ENCODE peak calls at places on chromosomes 11 and 22, in four cellular contexts. One of them, this sample, is unnamed.

GRCh38 chr11:65181569-65182257 is at the start of gene CAPN1:
- DNase-seq in neuronal stem cell: peak
- DNase-seq in H1: no peak
- DNase-seq in mesenchymal stem cell: peak
- DNase-seq in this sample: peak

GRCh38 chr11:123193742-123194141 is 1.3 kb downstream of the CLMP start:
- DNase-seq in mesenchymal stem cell: peak
- DNase-seq in H1: no peak
- DNase-seq in neuronal stem cell: no peak
- DNase-seq in this sample: no peak

GRCh38 chr11:18697581-18697980 is 998 bp upstream of the TMEM86A start:
- DNase-seq in mesenchymal stem cell: no peak
- DNase-seq in H1: no peak
- DNase-seq in neuronal stem cell: no peak
- DNase-seq in this sample: no peak

GRCh38 chr11:34825670-34826383 is 90.4 kb downstream of the APIP start:
- DNase-seq in neuronal stem cell: no peak
- DNase-seq in H1: no peak
- DNase-seq in mesenchymal stem cell: no peak
- DNase-seq in this sample: no peak

GRCh38 chr11:65180877-65181568 is 705 bp upstream of the CAPN1 start:
- DNase-seq in mesenchymal stem cell: peak
- DNase-seq in neuronal stem cell: peak
- DNase-seq in H1: no peak
- DNase-seq in this sample: peak

GRCh38 chr11:35210886-35211546 is 72.0 kb downstream of the CD44 start:
- DNase-seq in neuronal stem cell: no peak
- DNase-seq in mesenchymal stem cell: no peak
- DNase-seq in H1: no peak
- DNase-seq in this sample: no peak

GRCh38 chr11:29119691-29120328 is 897.0 kb downstream of the KCNA4 start:
- DNase-seq in H1: no peak
- DNase-seq in mesenchymal stem cell: peak
- DNase-seq in neuronal stem cell: no peak
- DNase-seq in this sample: no peak

GRCh38 chr11:43358670-43359431 is at the start of gene TTC17:
- DNase-seq in H1: peak
- DNase-seq in mesenchymal stem cell: peak
- DNase-seq in neuronal stem cell: peak
- DNase-seq in this sample: peak

GRCh38 chr11:36540998-36541397 is 26.8 kb upstream of the RAG1 start:
- DNase-seq in H1: peak
- DNase-seq in neuronal stem cell: no peak
- DNase-seq in mesenchymal stem cell: peak
- DNase-seq in this sample: peak

GRCh38 chr11:19121646-19122045 is 4.7 kb downstream of the ZDHHC13 start:
- DNase-seq in mesenchymal stem cell: peak
- DNase-seq in H1: no peak
- DNase-seq in neuronal stem cell: no peak
- DNase-seq in this sample: no peak

GRCh38 chr11:40227730-40228129 is 1231.7 kb downstream of the LRRC4C start:
- DNase-seq in mesenchymal stem cell: no peak
- DNase-seq in neuronal stem cell: no peak
- DNase-seq in H1: no peak
- DNase-seq in this sample: no peak

GRCh38 chr11:117618956-117619355 is 178.1 kb downstream of the DSCAML1 start:
- DNase-seq in neuronal stem cell: no peak
- DNase-seq in mesenchymal stem cell: no peak
- DNase-seq in H1: no peak
- DNase-seq in this sample: no peak

GRCh38 chr11:111291764-111292163 is 6.6 kb upstream of the POU2AF3 start:
- DNase-seq in H1: no peak
- DNase-seq in mesenchymal stem cell: no peak
- DNase-seq in neuronal stem cell: no peak
- DNase-seq in this sample: no peak

GRCh38 chr11:12180257-12181205 is 70.1 kb downstream of the MICAL2 start:
- DNase-seq in neuronal stem cell: no peak
- DNase-seq in H1: no peak
- DNase-seq in mesenchymal stem cell: no peak
- DNase-seq in this sample: peak

GRCh38 chr11:64817476-64817875 is 7.1 kb upstream of the MEN1 start:
- DNase-seq in mesenchymal stem cell: no peak
- DNase-seq in neuronal stem cell: no peak
- DNase-seq in H1: no peak
- DNase-seq in this sample: no peak

GRCh38 chr11:26219506-26220117 is 112.3 kb upstream of the ANO3 start:
- DNase-seq in neuronal stem cell: no peak
- DNase-seq in mesenchymal stem cell: peak
- DNase-seq in H1: no peak
- DNase-seq in this sample: no peak
- H2BK120ac ChIP-seq in neuronal stem cell: no peak
- H2BK120ac ChIP-seq in mesenchymal stem cell: no peak
- H2BK120ac ChIP-seq in H1: no peak
- H2BK120ac ChIP-seq in this sample: no peak

GRCh38 chr11:1152316-1153104 is 5.2 kb upstream of the MUC5AC start:
- DNase-seq in H1: no peak
- DNase-seq in neuronal stem cell: no peak
- DNase-seq in mesenchymal stem cell: peak
- DNase-seq in this sample: peak
- H2BK120ac ChIP-seq in H1: no peak
- H2BK120ac ChIP-seq in neuronal stem cell: no peak
- H2BK120ac ChIP-seq in mesenchymal stem cell: no peak
- H2BK120ac ChIP-seq in this sample: no peak

GRCh38 chr11:10808553-10809372 is at the start of gene EIF4G2:
- DNase-seq in mesenchymal stem cell: peak
- DNase-seq in H1: peak
- DNase-seq in neuronal stem cell: peak
- DNase-seq in this sample: peak
- H2BK120ac ChIP-seq in mesenchymal stem cell: peak
- H2BK120ac ChIP-seq in H1: peak
- H2BK120ac ChIP-seq in neuronal stem cell: peak
- H2BK120ac ChIP-seq in this sample: peak

DNA sequence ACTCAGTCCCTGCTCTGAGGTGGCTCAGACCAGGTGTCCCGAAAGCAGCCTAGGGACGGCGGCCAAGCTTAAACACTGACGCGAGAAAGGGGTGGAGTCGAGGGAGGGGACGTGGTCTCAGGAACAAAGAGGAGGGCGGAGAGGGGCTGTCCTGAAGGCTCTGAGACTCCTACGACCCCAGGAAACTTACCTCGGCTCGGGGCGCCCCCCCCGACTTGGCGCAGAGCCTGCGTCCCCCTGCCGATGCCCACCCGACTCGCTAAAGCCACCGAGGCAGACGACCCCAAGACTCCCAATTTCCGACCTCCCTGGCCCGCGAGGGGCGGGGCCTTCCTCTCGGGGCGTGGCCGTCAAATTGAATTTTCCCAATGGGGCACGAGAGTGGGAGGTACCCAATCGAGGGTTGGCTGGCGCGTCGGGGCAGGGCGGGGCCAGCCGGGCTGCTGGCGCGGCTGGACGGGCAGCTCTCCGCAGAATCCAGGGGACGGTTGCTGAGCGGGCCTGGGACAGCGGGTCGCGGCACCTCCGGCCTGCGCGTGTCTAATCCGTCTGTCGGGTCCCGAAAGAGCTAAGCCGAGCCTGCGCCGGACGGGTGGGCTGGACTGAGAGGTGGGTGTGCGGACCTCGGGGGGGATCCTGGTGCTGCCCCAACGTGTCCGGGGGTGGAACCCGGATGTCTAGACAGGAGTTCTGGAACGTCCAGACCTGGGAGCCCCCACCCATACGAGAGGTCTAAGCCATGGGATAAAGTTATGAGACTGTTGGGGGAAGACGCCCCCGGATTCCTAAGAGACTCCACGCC is at the start of gene SMTN:
- DNase-seq in neuronal stem cell: peak
- DNase-seq in H1: peak
- DNase-seq in mesenchymal stem cell: peak
- DNase-seq in this sample: peak
- H2BK120ac ChIP-seq in neuronal stem cell: no peak
- H2BK120ac ChIP-seq in H1: no peak
- H2BK120ac ChIP-seq in mesenchymal stem cell: no peak
- H2BK120ac ChIP-seq in this sample: peak

This sample was measured in trophoblast cell.